ENCODE peak calls at places on chromosome 15, in seven cellular contexts. L, C, I, Q, N, M and A are unnamed samples.

GRCh38 chr15:60605879-60606304 is 127.0 kb upstream of the ICE2 start:
- DNase-seq in M (no peak), I (no peak), L (peak; percentile 81), N (peak; percentile 92), C (no peak), Q (no peak), A (peak; percentile 59)

GRCh38 chr15:61175024-61175423 is 54.1 kb downstream of the RORA start:
- DNase-seq in I (no peak), L (peak; percentile 4), C (peak; percentile 11), N (peak; percentile 51), M (no peak), Q (no peak), A (no peak)

GRCh38 chr15:43151688-43152087 is 18.3 kb downstream of the TMEM62 start:
- DNase-seq in C (no peak), I (no peak), L (no peak), Q (no peak), M (no peak), N (no peak), A (no peak)

GRCh38 chr15:91919014-91919534 is 65.6 kb downstream of the SLCO3A1 start:
- DNase-seq in L (no peak), M (no peak), Q (no peak), C (no peak), N (no peak), I (no peak), A (no peak)

GRCh38 chr15:68693071-68693470 is 114.3 kb downstream of the CORO2B start:
- DNase-seq in N (peak; percentile 59), Q (no peak), I (no peak), L (peak; percentile 53), M (no peak), C (no peak), A (no peak)

GRCh38 chr15:95162069-95162468 is 930.7 kb downstream of the MCTP2 start:
- DNase-seq in Q (no peak), I (no peak), N (no peak), C (no peak), M (no peak), L (peak; percentile 73), A (peak; percentile 85)

GRCh38 chr15:36622247-36622795 is 42.9 kb downstream of the CDIN1 start:
- DNase-seq in L (no peak), C (no peak), Q (no peak), N (no peak), M (no peak), I (no peak), A (no peak)

GRCh38 chr15:76987896-76988860 is 6.7 kb upstream of the PSTPIP1 start:
- DNase-seq in L (no peak), Q (peak; percentile 1), I (no peak), N (peak; percentile 46), M (no peak), C (no peak), A (no peak)

GRCh38 chr15:85582719-85583089 is 202.3 kb downstream of the AKAP13 start:
- DNase-seq in Q (no peak), C (no peak), M (no peak), L (peak; percentile 46), I (no peak), N (no peak), A (peak; percentile 33)

GRCh38 chr15:57692709-57693108 is 13.8 kb upstream of the POLR2M start:
- DNase-seq in Q (no peak), L (peak; percentile 12), M (no peak), I (no peak), N (no peak), C (no peak), A (no peak)

GRCh38 chr15:88113909-88114308 is 142.6 kb downstream of the NTRK3 start:
- DNase-seq in C (no peak), N (no peak), Q (no peak), I (no peak), L (no peak), M (no peak), A (no peak)

GRCh38 chr15:25860885-25861866 is 2.0 kb downstream of the ATP10A start:
- DNase-seq in M (no peak), Q (no peak), I (no peak), N (no peak), C (no peak), L (no peak), A (no peak)

GRCh38 chr15:59292393-59292792 is 80.3 kb downstream of the MYO1E start:
- DNase-seq in C (peak; percentile 50), Q (no peak), I (no peak), N (peak; percentile 22), M (no peak), L (peak; percentile 51), A (no peak)
- H3K23ac ChIP-seq in C (no peak overlapping the region), Q (no peak overlapping the region), I (no peak overlapping the region), N (no peak overlapping the region), M (no peak overlapping the region), L (no peak overlapping the region), A (no peak overlapping the region)

GRCh38 chr15:39194431-39194830 is 386.4 kb upstream of the THBS1 start:
- DNase-seq in I (no peak), Q (no peak), L (peak; percentile 65), N (no peak), C (no peak), M (no peak), A (no peak)

GRCh38 chr15:39193611-39194010 is 387.3 kb upstream of the THBS1 start:
- DNase-seq in Q (no peak), M (peak; percentile 88), L (no peak), N (no peak), C (no peak), I (no peak), A (no peak)

GRCh38 chr15:39192979-39193559 is 387.8 kb upstream of the THBS1 start:
- DNase-seq in C (no peak), I (no peak), M (peak; percentile 69), N (no peak), L (no peak), Q (no peak), A (no peak)

GRCh38 chr15:39191871-39192281 is 389.0 kb upstream of the THBS1 start:
- DNase-seq in L (peak; percentile 61), C (no peak), Q (no peak), N (no peak), I (no peak), M (peak; percentile 67), A (peak; percentile 56)

DNA sequence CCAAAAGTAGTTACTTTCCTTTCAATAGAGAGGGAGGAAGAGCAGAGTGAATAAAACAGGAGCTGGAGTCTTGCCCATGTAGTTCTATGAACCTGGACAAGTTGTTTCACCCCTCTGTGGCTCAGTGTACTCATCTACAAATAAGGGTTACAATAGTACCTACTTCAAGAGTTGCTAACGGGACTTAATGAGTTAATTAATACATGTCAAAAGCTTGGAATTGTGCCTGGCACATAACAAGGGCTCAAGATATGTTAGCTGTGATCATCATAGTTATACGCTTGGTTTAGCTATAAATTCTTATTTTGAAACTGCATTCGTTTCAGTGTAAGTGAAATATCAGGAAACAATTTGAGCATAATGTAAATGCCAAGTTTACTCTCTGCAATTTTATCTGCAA is 388.5 kb upstream of the THBS1 start:
- DNase-seq in Q (no peak), I (no peak), L (no peak), M (peak; percentile 20), C (no peak), N (no peak), A (no peak)
- H3K23ac ChIP-seq in Q (no peak overlapping the region), I (no peak overlapping the region), L (peak overlapping the region; percentile 94), M (no peak overlapping the region), C (no peak overlapping the region), N (no peak overlapping the region), A (no peak overlapping the region)

GRCh38 chr15:51780636-51781035 is 29.2 kb downstream of the TMOD2 start:
- DNase-seq in L (peak; percentile 15), M (peak; percentile 50), Q (no peak), N (no peak), I (no peak), C (no peak), A (peak; percentile 21)

GRCh38 chr15:51776952-51777574 is 25.7 kb downstream of the TMOD2 start:
- DNase-seq in I (no peak), Q (peak; percentile 57), C (peak; percentile 58), L (peak; percentile 77), N (peak; percentile 82), M (peak; percentile 95), A (peak; percentile 82)

GRCh38 chr15:51771773-51772172 is 20.4 kb downstream of the TMOD2 start:
- DNase-seq in N (no peak), L (no peak), M (no peak), I (no peak), Q (no peak), C (no peak), A (no peak)

GRCh38 chr15:51770902-51771301 is 19.5 kb downstream of the TMOD2 start:
- DNase-seq in Q (no peak), N (no peak), L (no peak), C (no peak), M (no peak), I (no peak), A (no peak)

DNA sequence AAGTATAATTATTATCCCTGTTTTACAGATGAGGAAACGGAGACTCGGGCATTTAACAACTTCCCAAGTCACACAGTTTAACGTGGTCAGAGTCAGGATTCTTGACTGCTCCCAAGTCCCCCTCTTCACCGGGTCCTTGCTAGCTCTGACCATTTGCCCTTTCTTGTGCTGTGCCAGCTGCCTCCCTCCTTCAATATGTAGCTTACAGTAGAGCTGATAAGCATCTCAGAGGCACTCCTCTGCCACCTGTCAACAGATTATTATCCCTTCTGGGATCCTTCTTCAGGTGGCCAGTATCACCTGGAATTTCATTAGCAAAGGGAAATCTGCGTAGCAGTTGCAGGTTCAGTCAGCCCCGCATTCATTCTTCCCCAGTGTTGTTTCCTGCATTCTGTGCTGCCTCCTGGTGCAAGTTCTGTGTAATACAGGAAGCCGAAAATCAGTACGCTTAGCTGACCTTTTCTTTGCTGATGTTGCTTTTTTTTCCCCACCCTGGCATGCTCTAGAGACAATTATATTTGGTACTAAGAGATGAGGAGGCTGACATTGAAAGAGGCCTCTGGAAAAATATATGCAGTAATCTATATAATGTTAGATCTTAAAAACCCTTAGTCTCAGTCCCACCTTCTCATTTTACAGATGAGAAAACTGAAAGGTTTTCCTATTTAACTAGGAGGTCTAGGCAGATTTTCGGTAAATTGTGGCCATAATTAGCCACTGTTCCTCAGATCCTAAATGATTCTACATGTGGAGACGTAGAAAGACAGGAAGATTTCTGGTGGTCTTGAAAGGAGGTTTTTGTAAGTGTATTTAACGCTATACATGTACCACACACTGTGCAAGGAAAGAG is 24.8 kb downstream of the TMOD2 start:
- DNase-seq in L (peak; percentile 55), M (peak; percentile 85), I (no peak), C (peak; percentile 42), Q (peak; percentile 74), N (peak; percentile 76), A (peak; percentile 60)
- H3K23ac ChIP-seq in L (no peak overlapping the region), M (no peak overlapping the region), I (no peak overlapping the region), C (no peak overlapping the region), Q (no peak overlapping the region), N (no peak overlapping the region), A (no peak overlapping the region)

GRCh38 chr15:64854041-64854440 is 12.3 kb downstream of the PLEKHO2 start:
- DNase-seq in M (no peak), C (no peak), N (no peak), L (no peak), Q (peak; percentile 21), I (no peak), A (no peak)

GRCh38 chr15:64847448-64847847 is 5.7 kb downstream of the PLEKHO2 start:
- DNase-seq in M (no peak), I (no peak), N (no peak), C (no peak), Q (peak; percentile 20), L (no peak), A (no peak)

GRCh38 chr15:64847876-64848716 is 6.4 kb downstream of the PLEKHO2 start:
- DNase-seq in C (no peak), I (no peak), N (no peak), M (no peak), L (peak; percentile 34), Q (no peak), A (no peak)

GRCh38 chr15:64851503-64851840 is 9.8 kb downstream of the PLEKHO2 start:
- DNase-seq in M (peak; percentile 94), N (peak; percentile 93), Q (peak; percentile 43), L (peak; percentile 93), C (no peak), I (no peak), A (peak; percentile 91)

GRCh38 chr15:64850778-64851502 is 9.2 kb downstream of the PLEKHO2 start:
- DNase-seq in M (peak; percentile 92), Q (peak; percentile 26), I (no peak), C (no peak), L (no peak), N (peak; percentile 44), A (no peak)
- H3K23ac ChIP-seq in M (no peak overlapping the region), Q (no peak overlapping the region), I (no peak overlapping the region), C (no peak overlapping the region), L (peak overlapping the region; percentile 85), N (no peak overlapping the region), A (no peak overlapping the region)